ENCODE peak calls at places on chromosomes 2 and 18, in seven cellular contexts. X, C, O, B, L, T and E are unnamed samples.

GRCh38 chr2:20620696-20621365 is 30.1 kb downstream of the HS1BP3 start:
- DNase-seq in T (no peak), X (no peak), O (no peak), C (no peak), B (peak; percentile 44), L (no peak), E (no peak)

GRCh38 chr2:57278451-57278850 is 768.2 kb upstream of the VRK2 start:
- DNase-seq in O (no peak), B (no peak), C (no peak), L (no peak), X (no peak), T (no peak), E (no peak)

GRCh38 chr18:48335829-48336228 is 73.4 kb downstream of the ZBTB7C start:
- DNase-seq in L (no peak), O (no peak), B (no peak), C (no peak), T (no peak), X (no peak), E (no peak)

GRCh38 chr2:233476651-233477547 is 89.7 kb downstream of the USP40 start:
- DNase-seq in L (no peak), X (no peak), T (no peak), O (no peak), B (no peak), C (no peak), E (no peak)

GRCh38 chr2:232574674-232575403 is 24.4 kb downstream of the EIF4E2 start:
- DNase-seq in C (no peak), L (peak; percentile 90), T (no peak), O (no peak), X (no peak), B (no peak), E (no peak)

GRCh38 chr18:73613706-73614340 is 533.8 kb downstream of the FBXO15 start:
- DNase-seq in O (no peak), X (no peak), T (no peak), C (no peak), B (no peak), L (no peak), E (no peak)

GRCh38 chr2:180679693-180680092 is 300.7 kb upstream of the UBE2E3 start:
- DNase-seq in T (no peak), O (no peak), C (no peak), L (no peak), X (no peak), B (no peak), E (no peak)

GRCh38 chr2:219010162-219010756 is 17.0 kb upstream of the CRYBA2 start:
- DNase-seq in C (peak; percentile 48), B (peak; percentile 64), L (peak; percentile 37), X (no peak), T (no peak), O (no peak), E (peak; percentile 50)

GRCh38 chr2:119431155-119431975 is at the start of gene TMEM37:
- DNase-seq in O (peak; percentile 50), L (peak; percentile 79), B (peak; percentile 85), X (peak; percentile 28), T (peak; percentile 90), C (peak; percentile 93), E (peak; percentile 44)

GRCh38 chr2:57141269-57141668 is 905.3 kb upstream of the VRK2 start:
- DNase-seq in T (no peak), O (no peak), X (no peak), C (no peak), B (no peak), L (no peak), E (no peak)

GRCh38 chr2:101931402-101931801 is 60.4 kb upstream of the IL1R2 start:
- DNase-seq in O (no peak), X (no peak), C (no peak), L (no peak), B (no peak), T (no peak), E (no peak)

GRCh38 chr18:13381907-13382682 is 163.5 kb downstream of the LDLRAD4 start:
- DNase-seq in C (no peak), O (no peak), X (no peak), L (no peak), T (no peak), B (peak; percentile 73), E (no peak)

GRCh38 chr2:222960126-222960525 is 91.9 kb upstream of the KCNE4 start:
- DNase-seq in X (no peak), O (no peak), L (no peak), C (no peak), T (peak; percentile 34), B (no peak), E (no peak)

GRCh38 chr18:48440924-48441323 is 31.7 kb upstream of the ZBTB7C start:
- DNase-seq in L (no peak), C (no peak), T (no peak), X (no peak), O (no peak), B (no peak), E (no peak)

GRCh38 chr2:192546566-192546965 is 351.8 kb upstream of the TMEFF2 start:
- DNase-seq in L (no peak), O (no peak), B (no peak), X (no peak), T (no peak), C (no peak), E (no peak)

GRCh38 chr2:102103992-102104871 is 38.3 kb upstream of the IL1R1 start:
- DNase-seq in B (no peak), X (no peak), O (no peak), T (peak; percentile 67), C (no peak), L (no peak), E (no peak)

DNA sequence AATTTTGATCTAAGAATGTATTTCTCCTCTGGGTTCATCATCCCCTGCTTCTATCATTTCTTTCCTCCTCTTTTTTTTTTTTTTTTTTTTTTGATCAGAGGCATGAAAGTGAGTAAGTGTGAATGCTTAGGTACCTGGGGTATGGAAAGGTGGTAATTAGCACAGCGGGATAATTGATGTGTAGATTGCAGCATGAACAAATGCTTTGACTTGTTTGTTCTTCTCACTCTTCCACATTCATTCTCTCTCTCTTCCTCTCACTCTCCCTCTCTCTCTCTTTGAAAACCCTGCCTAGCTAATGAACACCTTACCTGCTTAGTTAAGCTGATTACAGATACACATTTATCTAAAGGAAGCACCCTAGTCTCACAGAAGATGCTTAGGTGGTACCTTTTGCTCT is 74.7 kb downstream of the ZEB2 start:
- DNase-seq in L (no peak), O (no peak), B (no peak), X (no peak), C (no peak), T (no peak), E (no peak)
- TF ChIP-seq JUND in L (no peak), O (peak; percentile 78), B (no peak), X (no peak), C (no peak), T (no peak), E (no peak)

DNA sequence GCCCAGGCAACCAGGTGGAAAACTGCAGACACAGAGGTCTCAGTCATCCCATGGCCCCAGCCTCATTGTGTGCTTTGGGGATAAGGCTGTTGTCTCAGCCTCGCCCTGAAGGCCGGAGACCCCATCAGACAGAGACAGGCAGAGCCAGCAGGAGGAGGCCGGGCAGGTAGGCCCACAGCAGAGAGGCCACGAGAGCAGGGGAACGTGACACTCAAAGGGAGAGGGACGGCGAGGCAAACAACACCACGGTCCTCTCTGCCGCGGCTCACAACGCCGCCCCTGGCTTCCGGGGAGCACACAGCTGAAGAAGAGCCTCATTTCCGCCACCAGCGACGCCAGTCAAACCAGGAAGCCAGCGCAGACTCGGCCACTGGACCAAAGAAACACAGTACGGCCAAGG is 103.3 kb downstream of the ZNF516 start:
- DNase-seq in C (no peak), B (no peak), O (no peak), L (no peak), T (no peak), X (no peak), E (no peak)
- TF ChIP-seq JUND in C (no peak), B (no peak), O (no peak), L (no peak), T (no peak), X (no peak), E (no peak)

GRCh38 chr2:68917034-68917718 is 35.5 kb downstream of the GKN2 start:
- DNase-seq in O (no peak), B (no peak), C (no peak), T (no peak), X (no peak), L (no peak), E (no peak)

GRCh38 chr2:68913359-68913758 is 39.3 kb downstream of the GKN2 start:
- DNase-seq in L (no peak), B (no peak), T (no peak), C (peak; percentile 19), X (no peak), O (no peak), E (no peak)

GRCh38 chr2:68912732-68913131 is 40.0 kb downstream of the GKN2 start:
- DNase-seq in C (no peak), O (no peak), B (no peak), T (no peak), X (no peak), L (no peak), E (no peak)

GRCh38 chr2:68916226-68916625 is 36.5 kb downstream of the GKN2 start:
- DNase-seq in L (no peak), O (no peak), B (no peak), C (no peak), T (no peak), X (no peak), E (no peak)

DNA sequence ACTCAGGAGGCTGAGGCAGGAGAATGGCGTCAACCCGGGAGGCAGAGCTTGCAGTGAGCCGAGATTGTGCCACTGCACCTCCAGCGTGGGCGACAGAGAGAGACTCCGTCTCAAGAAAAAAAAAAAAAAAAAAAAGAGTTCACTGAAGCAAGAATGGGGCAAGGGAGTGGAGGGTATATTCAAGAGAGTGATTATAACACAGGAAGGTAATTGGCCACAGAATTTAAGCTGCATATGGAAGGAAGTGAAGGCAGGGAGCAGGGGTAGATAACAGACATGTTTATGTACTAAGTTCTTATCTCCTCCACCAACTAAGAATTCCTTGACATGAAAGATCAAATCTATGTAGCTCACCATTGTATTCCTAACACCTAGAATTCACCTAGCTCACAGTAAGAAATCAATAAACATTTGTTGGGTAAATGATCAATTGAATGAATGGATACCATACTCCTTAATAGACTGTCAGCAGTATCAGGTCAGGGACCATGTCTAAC is 37.3 kb downstream of the GKN2 start:
- DNase-seq in O (no peak), B (no peak), T (no peak), L (no peak), C (no peak), X (no peak), E (no peak)
- TF ChIP-seq JUND in O (no peak), B (no peak), T (no peak), L (no peak), C (no peak), X (no peak), E (no peak)

DNA sequence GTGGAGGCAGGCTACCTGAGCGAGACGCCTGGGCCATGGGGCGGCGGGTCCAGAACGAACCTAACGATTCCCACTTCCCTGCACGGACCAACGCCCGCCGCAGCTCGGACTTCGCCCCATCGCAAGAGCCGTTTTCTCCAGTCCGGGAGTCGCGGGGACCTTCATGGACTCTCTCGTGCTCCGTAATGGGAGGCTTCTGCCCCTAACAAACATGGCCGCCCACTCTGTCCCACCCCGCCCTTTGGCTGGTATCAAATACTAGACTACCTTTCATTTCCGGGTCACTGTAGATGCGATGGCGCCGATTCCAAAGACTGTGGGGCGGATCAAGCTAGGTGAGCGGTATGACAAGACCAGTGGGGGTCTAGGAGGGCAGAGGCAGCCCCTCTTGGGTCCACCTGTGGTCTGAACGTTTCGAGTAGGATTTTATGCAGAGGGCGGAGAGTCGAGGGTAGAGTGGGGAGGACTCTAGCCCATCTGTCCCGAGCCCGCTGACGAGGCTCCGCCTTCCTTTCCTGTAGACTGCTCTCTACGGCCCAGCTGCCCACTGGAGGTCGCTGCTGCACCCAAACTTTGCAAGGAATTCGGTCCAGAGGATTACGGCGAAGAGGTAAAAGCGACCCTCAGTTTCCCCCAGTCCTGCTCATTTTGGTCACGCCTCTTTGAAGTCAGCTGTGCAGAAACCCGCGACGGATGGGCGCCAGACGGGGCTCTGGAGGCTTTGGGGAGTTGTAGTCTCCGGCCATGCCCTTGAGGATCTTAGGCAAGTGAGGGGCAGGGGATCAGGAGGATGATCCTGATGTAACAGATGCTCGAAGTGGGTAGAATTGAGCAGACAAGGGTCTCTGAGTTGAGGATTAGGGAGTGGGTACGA is at the start of the genes CCDC142 and TTC31:
- DNase-seq in L (peak; percentile 97), T (peak; percentile 89), O (peak; percentile 83), C (peak; percentile 92), B (peak; percentile 93), X (peak; percentile 91), E (peak; percentile 69)
- TF ChIP-seq JUND in L (no peak), T (no peak), O (no peak), C (peak; percentile 14), B (no peak), X (no peak), E (no peak)